ENCODE peak calls at places on chromosomes 1 and 21, in eight cellular contexts. B is Kasumi-1; T is G401; U is ureter; S is HTR-8/SVneo; V is fibroblast of gingiva; F is stimulated activated CD8-positive, alpha-beta memory T cell treated with anti-CD3 and anti-CD28 coated beads, Interleukin-7, amount 100 ng/mL, for 24 hours; N is activated T-cell treated with anti-CD3 and anti-CD28 coated beads, Interleukin-2, amount 50 U/mL, for 72 hours. G is an unnamed sample.

GRCh38 chr1:7339953-7340352 is 431.1 kb upstream of the VAMP3 start:
- DNase-seq in B (no peak), T (no peak), U (no peak), S (no peak), V (peak), F (no peak), N (no peak), G (no peak)

GRCh38 chr1:172893146-172893841 is 157.4 kb downstream of the TNFSF18 start:
- DNase-seq in B (no peak), T (no peak), U (no peak), S (no peak), V (no peak), F (no peak), N (no peak), G (no peak)

GRCh38 chr1:205583461-205584130 is 48.2 kb downstream of the ELK4 start:
- DNase-seq in B (no peak), T (no peak), U (no peak), S (no peak), V (no peak), F (no peak), N (no peak), G (peak)

GRCh38 chr1:24506706-24507422 is 4.2 kb downstream of the RCAN3 start:
- DNase-seq in B (no peak), T (peak), U (peak), S (no peak), V (no peak), F (no peak), N (no peak), G (peak)

GRCh38 chr1:60265560-60266535 is 192.3 kb upstream of the C1orf87 start:
- DNase-seq in B (no peak), T (no peak), U (no peak), S (no peak), V (peak), F (no peak), N (no peak), G (no peak)

GRCh38 chr1:240098534-240098933 is 6.9 kb downstream of the FMN2 start:
- DNase-seq in B (no peak), T (no peak), U (no peak), S (no peak), V (no peak), F (no peak), N (no peak), G (no peak)

GRCh38 chr1:35769759-35770446 is at the start of gene CLSPN:
- DNase-seq in B (peak), T (peak), U (peak), S (peak), V (peak), F (peak), N (peak), G (peak)

GRCh38 chr1:46991083-46991923 is 32.2 kb upstream of the CYP4X1 start:
- DNase-seq in B (peak), T (no peak), U (no peak), S (no peak), V (no peak), F (no peak), N (no peak), G (peak)

GRCh38 chr1:167357305-167357704 is 136.6 kb downstream of the POU2F1 start:
- DNase-seq in B (no peak), T (no peak), U (no peak), S (no peak), V (no peak), F (no peak), N (no peak), G (no peak)

GRCh38 chr1:1198423-1199140 is 7.8 kb downstream of the TNFRSF18 start:
- DNase-seq in B (no peak), T (no peak), U (no peak), S (no peak), V (no peak), F (no peak), N (no peak), G (peak)

GRCh38 chr1:30407030-30407861 is 316.1 kb downstream of the MATN1 start:
- DNase-seq in B (no peak), T (no peak), U (peak), S (no peak), V (no peak), F (no peak), N (no peak), G (peak)

GRCh38 chr21:40507978-40508377 is 339.0 kb downstream of the DSCAM start:
- DNase-seq in B (no peak), T (no peak), U (no peak), S (no peak), V (no peak), F (no peak), N (no peak), G (no peak)

GRCh38 chr1:172117800-172118199 is 276.5 kb downstream of the DNM3 start:
- DNase-seq in B (no peak), T (no peak), U (no peak), S (no peak), V (no peak), F (no peak), N (peak), G (no peak)

GRCh38 chr21:42834730-42835191 is 44.6 kb downstream of the WDR4 start:
- DNase-seq in B (no peak), T (no peak), U (no peak), S (no peak), V (no peak), F (no peak), N (no peak), G (peak)

GRCh38 chr1:44377925-44378784 is 23.1 kb upstream of the ERI3 start:
- DNase-seq in B (peak), T (peak), U (peak), S (peak), V (peak), F (peak), N (peak), G (peak)

GRCh38 chr1:10677508-10678364 is 118.7 kb downstream of the CASZ1 start:
- DNase-seq in B (no peak), T (peak), U (no peak), S (no peak), V (no peak), F (no peak), N (no peak), G (peak)

GRCh38 chr21:34179204-34179935 is 106.0 kb downstream of the MRPS6 start:
- DNase-seq in B (no peak), T (no peak), U (no peak), S (no peak), V (no peak), F (no peak), N (no peak), G (peak)

GRCh38 chr21:20802631-20803260 is 195.5 kb upstream of the NCAM2 start:
- DNase-seq in B (no peak), T (peak), U (no peak), S (no peak), V (no peak), F (no peak), N (no peak), G (no peak)

GRCh38 chr1:7525664-7526063 is 245.4 kb upstream of the VAMP3 start:
- DNase-seq in B (no peak), T (no peak), U (no peak), S (no peak), V (no peak), F (no peak), N (no peak), G (no peak)

GRCh38 chr1:232524056-232524455 is 105.9 kb downstream of the SIPA1L2 start:
- DNase-seq in B (no peak), T (no peak), U (no peak), S (no peak), V (no peak), F (no peak), N (no peak), G (no peak)

GRCh38 chr1:85203573-85204169 is 2.9 kb upstream of the SYDE2 start:
- DNase-seq in B (no peak), T (no peak), U (no peak), S (no peak), V (peak), F (no peak), N (no peak), G (no peak)